ENCODE peak calls at places on chromosome 9, in six cellular contexts. K is neuronal stem cell, X is H1, N is IMR-90, Y is mesenchymal stem cell, F is trophoblast cell. V is an unnamed sample.

GRCh38 chr9:75198436-75198835 is 110.1 kb downstream of the OSTF1 start:
- DNase-seq in X (no peak), Y (no peak), F (no peak), N (no peak), K (no peak), V (peak)

GRCh38 chr9:93223241-93224180 is 39.6 kb downstream of the WNK2 start:
- DNase-seq in Y (no peak), N (peak), K (no peak), F (no peak), X (no peak), V (no peak)

GRCh38 chr9:97367729-97368128 is 44.2 kb upstream of the TDRD7 start:
- DNase-seq in Y (no peak), K (no peak), N (no peak), X (no peak), F (no peak), V (no peak)

GRCh38 chr9:134459164-134459563 is 132.9 kb downstream of the RXRA start:
- DNase-seq in Y (no peak), X (no peak), F (no peak), K (no peak), N (no peak), V (no peak)

GRCh38 chr9:30697958-30698357 is 1686.5 kb upstream of the ACO1 start:
- DNase-seq in K (no peak), N (no peak), X (no peak), Y (no peak), F (no peak), V (no peak)

GRCh38 chr9:69674741-69675438 is 2.7 kb upstream of the APBA1 start:
- DNase-seq in K (no peak), X (no peak), N (peak), F (peak), Y (peak), V (no peak)

GRCh38 chr9:136906251-136906650 is 19.9 kb downstream of the TRAF2 start:
- DNase-seq in N (no peak), Y (no peak), F (no peak), X (no peak), K (no peak), V (no peak)

GRCh38 chr9:81372628-81373191 is 316.6 kb downstream of the TLE1 start:
- DNase-seq in X (no peak), K (no peak), N (no peak), F (no peak), Y (peak), V (no peak)

GRCh38 chr9:135106551-135107270 is 19.2 kb downstream of the OLFM1 start:
- DNase-seq in X (no peak), N (no peak), Y (no peak), K (no peak), F (no peak), V (no peak)

GRCh38 chr9:91419222-91420191 is 4.1 kb downstream of the NFIL3 start:
- DNase-seq in N (peak), F (peak), X (no peak), Y (peak), K (no peak), V (no peak)

GRCh38 chr9:72149231-72149975 is at the start of gene GDA:
- DNase-seq in X (peak), Y (no peak), K (peak), N (no peak), F (peak), V (peak)

GRCh38 chr9:974064-974992 is 2.1 kb upstream of the DMRT3 start:
- DNase-seq in F (no peak), X (no peak), K (peak), Y (no peak), N (no peak), V (no peak)

GRCh38 chr9:123724211-123724831 is 205.6 kb downstream of the DENND1A start:
- DNase-seq in F (no peak), N (peak), K (no peak), Y (peak), X (no peak), V (no peak)

GRCh38 chr9:6512085-6512657 is 99.2 kb downstream of the UHRF2 start:
- DNase-seq in F (no peak), K (no peak), N (peak), Y (no peak), X (no peak), V (no peak)

GRCh38 chr9:77099388-77099787 is 77.9 kb upstream of the VPS13A start:
- DNase-seq in Y (no peak), N (no peak), X (no peak), F (no peak), K (no peak), V (no peak)

GRCh38 chr9:21964925-21965385 is 29.2 kb downstream of the CDKN2A start:
- DNase-seq in Y (peak), F (no peak), X (no peak), K (no peak), N (no peak), V (peak)

GRCh38 chr9:5909999-5910398 is 19.3 kb downstream of the MLANA start:
- DNase-seq in Y (no peak), N (peak), K (no peak), F (no peak), X (no peak), V (no peak)

GRCh38 chr9:134130503-134131375 is 5.1 kb upstream of the WDR5 start:
- DNase-seq in X (peak), N (peak), Y (no peak), F (peak), K (peak), V (peak)

DNA sequence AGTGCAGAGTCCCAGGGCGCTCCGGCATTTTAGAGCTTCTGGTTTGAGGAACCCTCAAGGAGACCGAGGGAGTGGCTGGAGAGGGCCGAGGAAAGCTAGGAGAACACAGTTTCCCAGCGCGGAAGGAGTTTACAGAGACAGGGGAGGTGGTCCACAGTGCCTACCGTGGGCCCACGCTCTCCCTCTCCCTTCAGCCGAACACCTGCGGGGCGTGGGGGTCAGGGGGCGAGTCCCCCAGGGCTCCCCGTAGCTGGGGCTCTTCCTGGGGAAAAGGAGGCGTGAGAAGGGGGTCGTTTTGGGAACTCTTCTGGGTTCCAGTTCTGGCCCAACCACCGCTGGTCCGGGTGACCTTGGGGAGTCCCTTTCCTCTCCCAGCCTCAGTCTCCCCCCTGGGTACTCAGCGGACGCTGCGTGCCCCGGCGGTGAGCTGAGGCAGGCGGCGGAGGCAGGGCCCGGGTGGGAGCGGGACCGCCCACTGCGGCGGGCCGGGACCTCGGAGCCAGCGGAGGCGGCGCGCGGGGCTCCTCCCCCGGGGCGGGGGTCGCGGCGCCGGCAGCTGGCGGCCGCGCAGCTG is 368 bp upstream of the FRMPD1 start:
- DNase-seq in X (no peak), Y (no peak), F (no peak), K (peak), N (no peak), V (no peak)
- H2AFZ ChIP-seq in X (peak), Y (no peak), F (no peak), K (peak), N (peak), V (no peak)

DNA sequence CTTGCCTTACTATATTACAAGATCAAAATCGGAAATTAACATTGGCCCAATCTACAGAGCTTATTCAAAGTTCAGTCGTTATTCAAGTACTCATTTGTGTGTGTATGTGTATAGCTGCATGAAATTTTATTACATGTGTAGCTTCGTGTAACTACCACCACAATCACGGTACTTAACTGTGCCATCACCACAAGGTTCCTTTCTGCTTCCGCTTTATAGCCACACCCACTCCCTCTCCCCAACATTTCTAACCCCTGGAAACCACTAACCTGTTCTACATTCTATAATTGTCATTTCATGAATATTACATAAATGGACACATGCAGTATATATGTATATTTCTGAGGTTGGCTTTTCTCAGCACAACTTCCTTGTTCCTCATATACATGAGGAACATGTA is 4.0 kb upstream of the TEX48 start:
- DNase-seq in F (no peak), X (no peak), Y (no peak), N (no peak), K (no peak), V (no peak)
- H3K14ac ChIP-seq in F (no peak), X (no peak), Y (no peak), N (no peak), K (no peak), V (no peak)

GRCh38 chr9:20048985-20049384 is 260.1 kb upstream of the SLC24A2 start:
- DNase-seq in X (no peak), N (no peak), Y (no peak), K (no peak), F (no peak), V (no peak)
- H2AFZ ChIP-seq in X (no peak), N (no peak), Y (no peak), K (no peak), F (no peak), V (no peak)

GRCh38 chr9:98886691-98887229 is 56.9 kb upstream of the COL15A1 start:
- DNase-seq in X (no peak), N (no peak), Y (peak), K (no peak), F (no peak), V (no peak)

GRCh38 chr9:98890256-98890655 is 53.5 kb upstream of the COL15A1 start:
- DNase-seq in X (no peak), K (no peak), F (no peak), Y (no peak), N (no peak), V (no peak)

GRCh38 chr9:98887918-98888510 is 55.7 kb upstream of the COL15A1 start:
- DNase-seq in K (no peak), F (no peak), Y (no peak), N (peak), X (no peak), V (no peak)

GRCh38 chr9:98885575-98886292 is 58.0 kb upstream of the COL15A1 start:
- DNase-seq in X (no peak), Y (no peak), K (no peak), N (no peak), F (no peak), V (no peak)

GRCh38 chr9:98888794-98889495 is 54.8 kb upstream of the COL15A1 start:
- DNase-seq in X (no peak), N (peak), Y (no peak), K (no peak), F (no peak), V (no peak)
- H3K14ac ChIP-seq in X (no peak), N (no peak), Y (no peak), K (no peak), F (no peak), V (no peak)

DNA sequence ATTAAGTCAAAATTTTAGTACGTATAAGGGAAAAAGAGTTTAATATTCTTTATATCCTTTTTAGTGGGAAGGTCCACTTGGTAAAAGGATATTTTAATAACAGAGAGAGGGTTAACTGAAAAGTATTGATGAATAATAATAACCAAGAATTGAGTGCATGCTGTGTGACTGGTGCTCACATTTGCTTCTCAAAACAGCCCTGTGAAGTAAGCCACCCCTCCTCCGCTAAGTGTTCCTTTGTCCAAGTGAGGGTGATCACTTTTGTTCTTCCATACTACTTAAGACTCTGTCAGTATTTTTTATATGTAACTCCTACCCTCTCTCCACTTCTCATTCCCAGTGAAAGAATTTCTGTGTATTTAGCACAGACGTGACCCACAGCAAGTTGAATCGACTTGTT is 51.5 kb downstream of the SLC44A1 start:
- DNase-seq in X (no peak), Y (peak), N (no peak), K (no peak), F (no peak), V (no peak)
- H2AFZ ChIP-seq in X (no peak), Y (no peak), N (no peak), K (peak), F (no peak), V (no peak)

GRCh38 chr9:130992059-130993032 is 16.6 kb upstream of the LAMC3 start:
- DNase-seq in K (no peak), N (no peak), X (no peak), Y (no peak), F (no peak), V (peak)
- H3K14ac ChIP-seq in K (peak), N (no peak), X (no peak), Y (peak), F (no peak), V (no peak)

GRCh38 chr9:109466623-109467590 is 31.2 kb downstream of the PTPN3 start:
- DNase-seq in X (no peak), F (no peak), N (peak), Y (no peak), K (no peak), V (no peak)
- H2AFZ ChIP-seq in X (no peak), F (no peak), N (no peak), Y (no peak), K (no peak), V (no peak)

DNA sequence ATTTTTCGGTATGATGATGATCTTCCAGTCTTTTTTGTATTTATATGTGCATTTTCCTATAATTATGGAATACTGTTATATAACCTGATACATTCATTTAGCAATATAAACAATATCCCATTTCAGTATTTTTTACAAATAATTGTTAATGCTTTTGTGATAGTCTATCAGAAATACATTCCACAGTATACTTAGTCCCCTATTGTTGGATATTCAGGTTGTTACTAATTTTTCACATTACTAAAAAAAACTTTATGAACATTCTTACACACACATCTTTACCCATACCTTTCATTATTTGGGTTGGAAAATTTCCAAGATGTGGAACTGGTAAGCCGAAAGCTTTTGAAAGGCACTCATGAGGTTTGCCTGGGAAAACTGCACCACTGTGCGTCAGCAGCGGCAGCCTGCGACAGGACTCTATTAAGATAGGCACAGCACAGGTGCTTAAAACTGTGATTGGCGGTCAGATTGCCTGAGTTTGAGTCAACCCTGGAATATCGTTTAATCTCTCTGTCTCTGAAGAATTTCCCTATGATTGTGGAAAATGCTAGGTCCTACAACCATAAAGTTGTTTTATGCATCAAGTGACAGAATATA is 147.4 kb upstream of the ERCC6L2 start:
- DNase-seq in X (no peak), K (no peak), Y (no peak), F (no peak), N (no peak), V (no peak)
- H3K14ac ChIP-seq in X (no peak), K (no peak), Y (no peak), F (no peak), N (no peak), V (no peak)

GRCh38 chr9:132242621-132243155 is 80.8 kb downstream of the NTNG2 start:
- DNase-seq in F (no peak), N (no peak), Y (peak), X (no peak), K (no peak), V (peak)
- H2AFZ ChIP-seq in F (no peak), N (peak), Y (peak), X (no peak), K (peak), V (no peak)

DNA sequence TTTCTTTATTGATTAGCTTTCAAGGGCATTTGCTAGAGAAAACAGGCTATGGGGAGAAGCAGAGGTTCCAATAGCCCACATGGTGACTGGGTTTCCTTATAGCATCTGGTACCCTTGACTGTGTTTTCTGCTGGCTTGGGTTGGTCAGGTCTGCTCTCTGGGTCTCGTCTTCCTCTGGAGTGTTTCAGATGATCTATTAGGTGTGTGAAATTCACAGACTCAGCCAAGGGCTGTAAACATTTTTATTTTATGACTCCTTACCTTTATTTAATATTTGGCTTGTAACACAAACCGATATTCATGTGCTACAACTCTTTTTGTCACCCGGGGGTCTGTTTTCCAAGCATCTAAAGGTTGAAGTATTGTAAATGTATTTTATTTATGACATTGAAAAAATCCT is 338.9 kb downstream of the GADD45G start:
- DNase-seq in Y (no peak), K (no peak), X (no peak), F (no peak), N (no peak), V (no peak)
- H3K14ac ChIP-seq in Y (no peak), K (no peak), X (no peak), F (no peak), N (no peak), V (no peak)